ENCODE peak calls at places on chromosomes 7 and 10, in nine cellular contexts. M is iPS-NIHi11, O is GM04503, Z is NCI-H146, V is lower lobe of right lung, B is H54, N is left lung, E is AG09309, J is nephron progenitor cell. P is an unnamed sample.

GRCh38 chr7:28755255-28755654 is 202.9 kb downstream of the TRIL start:
- DNase-seq in O (peak; percentile 66), N (no peak), E (peak; percentile 51), Z (no peak), M (no peak), J (no peak), V (no peak), B (peak; percentile 59), P (no peak)

GRCh38 chr7:133530682-133531081 is 277.8 kb downstream of the EXOC4 start:
- DNase-seq in M (no peak), O (peak; percentile 31), J (no peak), N (no peak), V (no peak), E (peak; percentile 51), Z (no peak), B (no peak), P (peak; percentile 12)

GRCh38 chr10:60952846-60953220 is 8.8 kb upstream of the RHOBTB1 start:
- DNase-seq in E (no peak), O (no peak), N (no peak), J (no peak), M (no peak), Z (no peak), V (no peak), B (no peak), P (no peak)

GRCh38 chr7:16023046-16023445 is 336.6 kb upstream of the MEOX2 start:
- DNase-seq in O (no peak), E (no peak), V (no peak), B (no peak), N (no peak), M (no peak), Z (no peak), J (no peak), P (no peak)

GRCh38 chr10:117425908-117426566 is 50.8 kb upstream of the PDZD8 start:
- DNase-seq in V (no peak), N (no peak), E (no peak), Z (no peak), J (no peak), M (no peak), B (no peak), O (no peak), P (no peak)

GRCh38 chr7:126361183-126361582 is 891.6 kb downstream of the GRM8 start:
- DNase-seq in J (no peak), N (no peak), M (no peak), V (no peak), O (no peak), E (no peak), Z (no peak), B (no peak), P (no peak)

GRCh38 chr7:130429019-130429418 is 11.8 kb downstream of the CEP41 start:
- DNase-seq in V (no peak), O (no peak), B (no peak), E (no peak), N (no peak), J (no peak), M (no peak), Z (peak; percentile 53), P (no peak)

GRCh38 chr10:62652114-62652513 is 152.4 kb upstream of the ADO start:
- DNase-seq in V (no peak), N (no peak), Z (no peak), E (peak; percentile 20), B (no peak), J (no peak), O (no peak), M (no peak), P (no peak)

GRCh38 chr10:8279598-8279997 is 225.1 kb downstream of the GATA3 start:
- DNase-seq in Z (no peak), V (no peak), B (peak; percentile 13), E (peak; percentile 8), O (no peak), N (no peak), M (no peak), J (no peak), P (no peak)

GRCh38 chr10:71663311-71663710 is 56.3 kb downstream of the C10orf105 start:
- DNase-seq in O (no peak), B (peak; percentile 60), J (no peak), M (no peak), E (no peak), N (no peak), V (no peak), Z (no peak), P (no peak)

GRCh38 chr10:62917475-62918238 is 101.5 kb upstream of the EGR2 start:
- DNase-seq in M (no peak), Z (no peak), O (no peak), N (no peak), B (no peak), J (no peak), E (no peak), V (no peak), P (no peak)

GRCh38 chr7:424301-424935 is 95.2 kb downstream of the PDGFA start:
- DNase-seq in O (no peak), Z (no peak), M (no peak), E (no peak), N (peak; percentile 55), J (no peak), B (no peak), V (no peak), P (no peak)

GRCh38 chr10:43377393-43377883 is 6.0 kb downstream of the FXYD4 start:
- DNase-seq in M (peak; percentile 86), B (no peak), J (peak; percentile 18), N (no peak), O (no peak), E (no peak), Z (no peak), V (peak; percentile 61), P (no peak)

GRCh38 chr7:92205987-92206386 is 27.0 kb upstream of the LRRD1 start:
- DNase-seq in B (no peak), N (no peak), E (no peak), O (no peak), Z (no peak), J (no peak), V (no peak), M (peak; percentile 6), P (no peak)

GRCh38 chr7:128163473-128163872 is 77.6 kb upstream of the LEP start:
- DNase-seq in E (no peak), O (no peak), N (no peak), V (no peak), B (no peak), J (no peak), Z (no peak), M (no peak), P (no peak)

P was measured in HFF-Myc.